ENCODE peak calls at places on chromosomes 7 and 10, in five cellular contexts. R is astrocyte; P is IMR-90; G is HepG2; O is CD8-positive, alpha-beta T cell. K is an unnamed sample.

GRCh38 chr7:132065973-132066611 is 509.7 kb upstream of the PODXL start:
- DNase-seq in P (no peak), G (no peak), O (no peak), R (no peak), K (no peak)

GRCh38 chr7:64834989-64835388 is 40.8 kb downstream of the ZNF138 start:
- DNase-seq in G (no peak), P (no peak), R (no peak), O (no peak), K (no peak)

GRCh38 chr10:132962623-132963429 is 20.5 kb upstream of the CFAP46 start:
- DNase-seq in R (peak; percentile 36), G (no peak), P (peak; percentile 51), O (no peak), K (no peak)

GRCh38 chr10:85642421-85643170 is 724.0 kb downstream of the GRID1 start:
- DNase-seq in G (peak; percentile 65), P (no peak), O (no peak), R (peak; percentile 69), K (no peak)

GRCh38 chr10:43110318-43111071 is 27.8 kb upstream of the CSGALNACT2 start:
- DNase-seq in O (no peak), P (peak; percentile 57), G (peak; percentile 9), R (peak; percentile 33), K (no peak)

GRCh38 chr10:35447693-35448407 is 111.5 kb downstream of the CCNY start:
- DNase-seq in G (peak; percentile 86), R (peak; percentile 91), O (no peak), P (peak; percentile 72), K (no peak)

GRCh38 chr7:147771344-147771743 is 819.2 kb upstream of the C7orf33 start:
- DNase-seq in P (no peak), G (no peak), R (no peak), O (no peak), K (no peak)

GRCh38 chr7:145665499-145666258 is 450.9 kb upstream of the CNTNAP2 start:
- DNase-seq in G (no peak), P (no peak), O (no peak), R (no peak), K (no peak)

GRCh38 chr10:101219137-101219945 is 9.9 kb downstream of the LBX1 start:
- DNase-seq in R (no peak), O (no peak), G (no peak), P (no peak), K (no peak)

GRCh38 chr10:100864981-100865380 is 47.8 kb upstream of the SLF2 start:
- DNase-seq in O (no peak), P (no peak), R (no peak), G (no peak), K (no peak)

GRCh38 chr10:51773681-51774080 is 74.3 kb upstream of the CSTF2T start:
- DNase-seq in P (peak; percentile 73), O (no peak), G (no peak), R (no peak), K (no peak)

DNA sequence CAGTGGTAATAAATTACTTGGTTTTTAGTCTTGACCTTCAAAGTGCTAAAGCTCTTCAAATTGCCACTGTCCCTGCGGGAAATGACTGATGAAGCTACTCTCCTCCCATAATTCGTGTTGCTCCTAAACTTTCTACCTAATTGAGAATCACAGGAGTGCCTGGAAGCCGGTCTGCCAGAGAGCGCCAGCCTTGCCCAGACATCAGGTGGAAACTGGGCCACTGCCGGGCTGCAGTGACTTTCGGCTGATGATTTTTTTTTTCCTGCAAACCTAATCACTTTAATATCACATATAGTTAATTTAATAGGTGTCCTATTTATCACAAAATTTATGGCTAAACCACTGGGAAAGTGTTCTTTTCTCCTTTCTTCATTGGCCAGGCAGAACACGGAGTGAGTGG is 59.6 kb upstream of the UBE3C start:
- DNase-seq in R (no peak), P (no peak), G (no peak), O (no peak), K (no peak)
- TF ChIP-seq CTCF in R (no peak), P (no peak), G (no peak), O (no peak), K (no peak)

DNA sequence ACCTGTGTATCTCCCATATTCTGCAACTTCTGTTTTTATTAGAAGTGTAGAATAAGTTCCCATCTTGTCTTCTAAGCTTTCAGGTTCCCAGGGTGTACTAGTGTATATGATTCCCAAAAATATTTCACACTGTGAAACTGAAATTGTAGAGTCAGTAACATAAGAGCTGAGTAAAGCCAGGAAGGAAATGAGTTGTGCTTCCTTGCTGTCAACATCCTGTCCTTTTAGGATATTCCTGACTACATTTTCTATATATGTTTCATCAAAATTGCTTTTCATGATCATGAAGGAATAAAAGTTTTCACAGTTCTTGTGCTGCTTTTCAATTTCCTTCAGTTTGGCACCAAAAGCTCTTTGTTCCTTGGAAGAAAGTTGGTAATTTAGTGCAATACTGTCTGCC is 15.2 kb downstream of the SAMD9L start:
- DNase-seq in R (no peak), G (no peak), P (no peak), O (no peak), K (no peak)
- H3K27ac ChIP-seq in R (no peak overlapping the region), G (no peak overlapping the region), P (no peak overlapping the region), O (no peak overlapping the region), K (no peak overlapping the region)

GRCh38 chr7:96989859-96990317 is 15.5 kb upstream of the DLX6 start:
- DNase-seq in G (no peak), P (no peak), R (no peak), O (no peak), K (no peak)

GRCh38 chr7:96991850-96992623 is 13.3 kb upstream of the DLX6 start:
- DNase-seq in O (no peak), G (no peak), R (no peak), P (no peak), K (no peak)

GRCh38 chr7:96986901-96987300 is 18.5 kb upstream of the DLX6 start:
- DNase-seq in R (no peak), G (no peak), O (no peak), P (no peak), K (no peak)

GRCh38 chr7:96987719-96988118 is 17.6 kb upstream of the DLX6 start:
- DNase-seq in G (no peak), O (no peak), R (no peak), P (no peak), K (no peak)

DNA sequence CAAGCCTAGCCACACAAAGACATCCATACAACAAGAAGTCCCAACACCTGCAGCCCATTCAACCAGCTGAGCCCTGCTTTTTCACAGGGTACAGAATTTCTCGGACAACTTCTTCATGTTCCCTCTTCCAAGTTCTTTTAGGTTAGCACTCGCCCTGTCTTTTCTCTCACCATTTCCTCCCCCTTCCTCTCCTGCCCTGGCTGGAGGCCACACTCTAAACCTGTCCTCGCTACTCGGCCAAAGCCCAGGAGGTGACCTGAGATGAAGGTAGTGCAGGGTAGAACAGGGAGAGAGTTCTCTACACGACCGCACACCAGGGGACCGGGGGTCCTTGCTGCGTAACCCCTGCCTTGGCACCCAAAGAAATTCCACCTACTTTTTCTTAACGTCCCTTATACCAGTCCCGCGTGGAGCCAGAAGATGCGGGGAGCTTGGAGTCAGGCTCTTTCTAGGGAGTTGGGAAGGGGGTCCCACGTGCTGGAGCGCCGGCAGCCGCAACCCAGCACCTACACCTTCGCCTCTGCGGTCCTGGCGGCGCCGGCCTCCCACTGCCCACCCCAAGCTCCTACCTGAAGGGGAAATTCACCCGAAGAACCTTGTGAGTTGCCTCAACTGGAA is 16.0 kb upstream of the DLX6 start:
- DNase-seq in R (no peak), O (no peak), G (no peak), P (no peak), K (no peak)
- H3K27me3 ChIP-seq in R (peaks cover 60% of the 10 kb centered on the region), O (peaks cover 38% of the 10 kb centered on the region), G (no peaks in the 10 kb centered on the region), P (peaks cover 35% of the 10 kb centered on the region), K (peaks cover 79% of the 10 kb centered on the region)

GRCh38 chr7:37234334-37234733 is 214.3 kb downstream of the ELMO1 start:
- DNase-seq in O (no peak), R (no peak), P (no peak), G (no peak), K (no peak)

GRCh38 chr7:37230221-37230620 is 218.4 kb downstream of the ELMO1 start:
- DNase-seq in R (no peak), P (no peak), G (no peak), O (no peak), K (no peak)

GRCh38 chr7:37235813-37236212 is 212.9 kb downstream of the ELMO1 start:
- DNase-seq in O (no peak), G (no peak), P (no peak), R (no peak), K (no peak)

GRCh38 chr7:37231613-37232012 is 217.1 kb downstream of the ELMO1 start:
- DNase-seq in P (no peak), O (no peak), G (no peak), R (no peak), K (no peak)

DNA sequence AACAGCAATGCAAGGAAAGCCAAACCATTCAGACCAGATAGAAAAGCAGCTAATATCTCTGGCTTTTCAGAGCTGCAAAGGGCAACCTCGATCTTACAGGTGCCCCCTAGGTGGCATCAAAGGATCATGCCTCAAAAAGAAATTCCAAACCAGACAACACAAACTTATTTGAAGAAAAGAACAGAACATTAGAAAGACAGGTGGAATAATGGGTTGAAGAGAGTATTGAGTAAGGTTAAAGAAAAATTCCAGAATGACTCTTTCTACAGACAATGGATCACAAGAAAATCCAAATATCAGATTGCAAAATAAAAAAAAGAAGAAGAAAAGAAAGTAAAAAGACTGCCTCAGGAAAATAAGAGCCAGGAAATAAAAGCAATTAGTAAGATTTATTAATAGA is 213.7 kb downstream of the ELMO1 start:
- DNase-seq in P (no peak), R (no peak), O (no peak), G (peak; percentile 6), K (no peak)
- TF ChIP-seq CTCF in P (peak; percentile 28), R (peak; percentile 51), O (peak; percentile 46), G (peak; percentile 58), K (peak; percentile 55)

GRCh38 chr10:121919666-121920065 is 8.2 kb downstream of the ATE1 start:
- DNase-seq in P (no peak), O (no peak), R (no peak), G (no peak), K (no peak)

GRCh38 chr10:121911421-121911697 is 16.5 kb downstream of the ATE1 start:
- DNase-seq in R (no peak), P (no peak), G (no peak), O (no peak), K (no peak)

GRCh38 chr10:121910673-121911420 is 17.0 kb downstream of the ATE1 start:
- DNase-seq in R (peak; percentile 46), G (no peak), O (no peak), P (peak; percentile 81), K (no peak)

DNA sequence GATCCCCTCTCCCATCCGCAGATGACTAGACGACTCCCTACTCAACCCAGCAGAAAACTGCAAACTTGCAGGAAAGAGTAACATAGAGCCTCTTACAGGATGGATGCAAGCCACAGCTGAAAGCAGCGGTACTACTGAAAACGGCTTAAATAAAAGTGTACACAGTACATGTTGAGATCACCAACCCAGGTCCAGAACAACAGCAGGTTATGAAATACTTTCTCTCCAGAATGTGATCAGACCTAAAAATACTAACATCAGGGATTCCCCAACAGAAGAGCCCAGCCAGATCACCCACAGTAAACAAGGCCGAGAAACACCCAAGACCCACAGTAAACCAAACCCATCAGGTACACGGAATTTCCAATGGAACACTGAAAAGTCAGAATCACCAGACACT is 13.2 kb downstream of the ATE1 start:
- DNase-seq in O (no peak), P (no peak), G (no peak), R (no peak), K (no peak)
- H3K27ac ChIP-seq in O (no peak overlapping the region), P (no peak overlapping the region), G (no peak overlapping the region), R (no peak overlapping the region), K (no peak overlapping the region)

K was measured in upper lobe of right lung.